ENCODE peak calls at places on chromosomes 16 and 17, in four cellular contexts. P is AML-193; E is left ventricle myocardium inferior; W is activated CD4-positive, alpha-beta T cell treated with anti-CD3 and anti-CD28 coated beads, Interleukin-2, amount 10 ng/mL, durations not matched to agents 7 days and 5 days. D is an unnamed sample.
A peak's percentile ranks its signal among the peaks of the same experiment; 100 is the strongest.

GRCh38 chr16:66948034-66948821 is 12.8 kb upstream of the CES3 start:
- DNase-seq in P (no peak), E (no peak), W (no peak), D (peak; percentile 55)

GRCh38 chr17:1362964-1363363 is 37.1 kb downstream of the YWHAE start:
- DNase-seq in P (peak; percentile 61), E (no peak), W (no peak), D (no peak)

GRCh38 chr17:50613007-50613406 is 21.7 kb upstream of the ABCC3 start:
- DNase-seq in P (no peak), E (no peak), W (no peak), D (no peak)

GRCh38 chr16:50679266-50679665 is 1.8 kb downstream of the SNX20 start:
- DNase-seq in P (no peak), E (no peak), W (no peak), D (no peak)

GRCh38 chr16:56183266-56183665 is 8.0 kb upstream of the GNAO1 start:
- DNase-seq in P (no peak), E (no peak), W (no peak), D (no peak)

GRCh38 chr17:17712268-17712924 is 31.1 kb downstream of the RAI1 start:
- DNase-seq in P (no peak), E (no peak), W (no peak), D (no peak)

GRCh38 chr17:2369039-2369438 is 31.7 kb downstream of the SGSM2 start:
- DNase-seq in P (no peak), E (no peak), W (no peak), D (no peak)

GRCh38 chr17:68324654-68325336 is 33.5 kb downstream of the ARSG start:
- DNase-seq in P (no peak), E (no peak), W (no peak), D (no peak)

GRCh38 chr16:55257971-55258613 is 65.9 kb upstream of the IRX6 start:
- DNase-seq in P (peak; percentile 39), E (peak; percentile 29), W (peak; percentile 40), D (peak; percentile 61)

GRCh38 chr16:19963306-19963705 is 78.7 kb upstream of the GPRC5B start:
- DNase-seq in P (no peak), E (peak; percentile 38), W (no peak), D (no peak)

GRCh38 chr17:75288784-75289121 is 480 bp downstream of the SLC25A19 start:
- DNase-seq in P (peak; percentile 43), E (no peak), W (peak; percentile 62), D (peak; percentile 76)

GRCh38 chr17:12719948-12720347 is 54.3 kb downstream of the MYOCD start:
- DNase-seq in P (no peak), E (no peak), W (no peak), D (no peak)

GRCh38 chr17:2972749-2973148 is 90.7 kb downstream of the OR1D5 start:
- DNase-seq in P (no peak), E (no peak), W (no peak), D (no peak)

GRCh38 chr16:27193300-27193990 is 9.9 kb upstream of the KDM8 start:
- DNase-seq in P (no peak), E (no peak), W (no peak), D (no peak)

GRCh38 chr17:12522743-12523181 is 142.9 kb upstream of the MYOCD start:
- DNase-seq in P (no peak), E (no peak), W (no peak), D (no peak)

GRCh38 chr17:17823433-17824118 is 13.2 kb downstream of the SREBF1 start:
- DNase-seq in P (peak; percentile 30), E (peak; percentile 86), W (peak; percentile 86), D (peak; percentile 95)